ENCODE peak calls at places on chromosomes 7 and 10, in nine cellular contexts. F is fibroblast of mammary gland, D is adrenal gland, Y is GM06990, A is cardiac muscle cell, Z is AG04450, W is osteoblast, N is dorsolateral prefrontal cortex, G is prostate gland. S is an unnamed sample.

GRCh38 chr7:16636533-16637173 is 8.9 kb downstream of the ANKMY2 start:
- DNase-seq in G (no peak), F (peak), W (no peak), D (no peak), Y (no peak), Z (peak), A (no peak), N (no peak), S (no peak)

GRCh38 chr10:74683621-74684114 is 142.7 kb upstream of the KAT6B start:
- DNase-seq in Z (no peak), W (no peak), Y (peak), D (no peak), F (no peak), N (no peak), G (peak), A (peak), S (no peak)

GRCh38 chr7:106693659-106694353 is 32.8 kb upstream of the CCDC71L start:
- DNase-seq in G (no peak), Y (no peak), F (peak), Z (no peak), D (no peak), W (no peak), N (no peak), A (no peak), S (no peak)

GRCh38 chr7:155959894-155960293 is 147.6 kb upstream of the SHH start:
- DNase-seq in G (no peak), W (no peak), Z (no peak), N (no peak), F (no peak), D (no peak), A (no peak), Y (no peak), S (no peak)

GRCh38 chr10:127492607-127493250 is 56.4 kb upstream of the NPS start:
- DNase-seq in G (no peak), N (no peak), Z (no peak), A (peak), D (no peak), Y (no peak), W (no peak), F (no peak), S (no peak)

GRCh38 chr10:14838582-14839304 is 637 bp downstream of the HSPA14 start:
- DNase-seq in N (no peak), Y (peak), Z (no peak), A (peak), D (peak), F (no peak), G (peak), W (peak), S (peak)

GRCh38 chr10:79299397-79300370 is 47.6 kb upstream of the PPIF start:
- DNase-seq in F (peak), N (no peak), A (no peak), Z (peak), D (peak), Y (no peak), G (no peak), W (peak), S (no peak)

GRCh38 chr7:15016726-15017125 is 114.2 kb upstream of the DGKB start:
- DNase-seq in W (no peak), N (no peak), D (no peak), A (no peak), F (no peak), G (no peak), Z (no peak), Y (no peak), S (no peak)

GRCh38 chr10:6579193-6579903 is 728 bp downstream of the PRKCQ start:
- DNase-seq in N (no peak), Z (no peak), D (no peak), W (no peak), F (no peak), Y (no peak), A (no peak), G (no peak), S (no peak)

GRCh38 chr10:120285408-120285807 is 171.6 kb upstream of the PLPP4 start:
- DNase-seq in N (no peak), D (no peak), W (no peak), G (no peak), A (no peak), Y (no peak), F (no peak), Z (no peak), S (no peak)

GRCh38 chr10:124648738-124649137 is 95.4 kb downstream of the FAM53B start:
- DNase-seq in G (no peak), D (peak), N (peak), W (peak), F (peak), A (peak), Z (peak), Y (no peak), S (peak)

GRCh38 chr10:131888186-131888604 is 12.6 kb upstream of the PPP2R2D start:
- DNase-seq in W (no peak), D (no peak), Y (no peak), G (no peak), N (no peak), A (no peak), Z (no peak), F (peak), S (no peak)

GRCh38 chr10:71217266-71218045 is 5.1 kb downstream of the UNC5B start:
- DNase-seq in G (no peak), D (no peak), Y (no peak), N (no peak), Z (no peak), A (peak), F (peak), W (no peak), S (no peak)

GRCh38 chr10:15802375-15802949 is 57.8 kb downstream of the MINDY3 start:
- DNase-seq in W (no peak), Y (no peak), A (no peak), F (no peak), N (no peak), D (no peak), Z (no peak), G (no peak), S (no peak)

GRCh38 chr7:142948603-142949002 is 9.3 kb downstream of the LLCFC1 start:
- DNase-seq in D (no peak), A (no peak), F (no peak), N (no peak), W (no peak), Y (no peak), G (no peak), Z (no peak), S (no peak)

GRCh38 chr10:110260746-110261477 is 43.8 kb downstream of the SMNDC1 start:
- DNase-seq in N (no peak), D (no peak), G (no peak), Z (no peak), A (no peak), F (no peak), Y (no peak), W (no peak), S (no peak)

GRCh38 chr10:13699216-13699615 is 112.5 kb downstream of the PRPF18 start:
- DNase-seq in Y (no peak), W (no peak), A (no peak), G (no peak), N (no peak), Z (no peak), D (peak), F (no peak), S (no peak)

GRCh38 chr7:35753761-35754603 is 46.9 kb upstream of the SEPTIN7 start:
- DNase-seq in G (no peak), D (peak), Y (no peak), Z (no peak), N (no peak), A (no peak), W (no peak), F (peak), S (no peak)

GRCh38 chr7:20350518-20350951 is 19.8 kb downstream of the ITGB8 start:
- DNase-seq in N (peak), Y (no peak), Z (no peak), W (no peak), D (no peak), G (peak), F (no peak), A (peak), S (no peak)

GRCh38 chr10:35890970-35891330 is 248.9 kb upstream of the FZD8 start:
- DNase-seq in G (no peak), W (no peak), Y (no peak), Z (no peak), A (peak), D (no peak), F (no peak), N (no peak), S (no peak)

GRCh38 chr7:66356277-66356721 is 151.2 kb downstream of the TPST1 start:
- DNase-seq in G (no peak), N (no peak), A (no peak), Y (no peak), W (no peak), F (peak), D (no peak), Z (peak), S (no peak)

GRCh38 chr10:29946953-29947700 is 112.3 kb downstream of the JCAD start:
- DNase-seq in A (no peak), D (no peak), Y (no peak), G (peak), N (no peak), W (no peak), Z (peak), F (peak), S (no peak)

GRCh38 chr10:125116652-125117310 is 43.6 kb downstream of the CTBP2 start:
- DNase-seq in Y (no peak), W (no peak), A (no peak), G (no peak), D (no peak), F (no peak), N (no peak), Z (no peak), S (no peak)

GRCh38 chr10:1154531-1154930 is 98.3 kb downstream of the WDR37 start:
- DNase-seq in D (no peak), W (no peak), N (no peak), G (no peak), A (no peak), Y (no peak), Z (no peak), F (no peak), S (no peak)

GRCh38 chr7:134514663-134515062 is 12.7 kb upstream of the AKR1B10 start:
- DNase-seq in D (peak), N (no peak), Z (peak), W (peak), G (peak), F (peak), Y (no peak), A (peak), S (no peak)

GRCh38 chr10:94320285-94320914 is 42.3 kb downstream of the NOC3L start:
- DNase-seq in D (peak), A (peak), Y (no peak), G (peak), Z (no peak), W (no peak), F (peak), N (peak), S (peak)

GRCh38 chr10:96287392-96288105 is 16.2 kb upstream of the BLNK start:
- DNase-seq in Z (no peak), N (no peak), D (no peak), A (peak), F (peak), W (no peak), G (peak), Y (peak), S (no peak)

GRCh38 chr7:42227523-42227922 is 9.5 kb downstream of the GLI3 start:
- DNase-seq in Y (no peak), F (no peak), N (no peak), D (no peak), A (peak), Z (no peak), W (no peak), G (no peak), S (peak)

GRCh38 chr10:637221-637620 is 52.2 kb downstream of the DIP2C start:
- DNase-seq in Z (no peak), D (no peak), Y (no peak), N (no peak), G (no peak), F (no peak), W (no peak), A (no peak), S (no peak)

GRCh38 chr10:69742928-69743602 is 58.6 kb upstream of the COL13A1 start:
- DNase-seq in F (peak), G (no peak), Y (no peak), Z (no peak), N (no peak), D (peak), W (peak), A (peak), S (no peak)

GRCh38 chr10:13707156-13707881 is 120.6 kb downstream of the PRPF18 start:
- DNase-seq in N (no peak), A (peak), G (peak), F (peak), Y (peak), W (peak), D (peak), Z (peak), S (no peak)

GRCh38 chr10:124641282-124642075 is 102.7 kb downstream of the FAM53B start:
- DNase-seq in Y (no peak), A (no peak), F (peak), W (peak), D (peak), Z (no peak), G (no peak), N (no peak), S (peak)

GRCh38 chr7:30977896-30978564 is 14.3 kb downstream of the GHRHR start:
- DNase-seq in W (no peak), D (peak), A (peak), Y (no peak), F (peak), Z (no peak), G (peak), N (no peak), S (no peak)

DNA sequence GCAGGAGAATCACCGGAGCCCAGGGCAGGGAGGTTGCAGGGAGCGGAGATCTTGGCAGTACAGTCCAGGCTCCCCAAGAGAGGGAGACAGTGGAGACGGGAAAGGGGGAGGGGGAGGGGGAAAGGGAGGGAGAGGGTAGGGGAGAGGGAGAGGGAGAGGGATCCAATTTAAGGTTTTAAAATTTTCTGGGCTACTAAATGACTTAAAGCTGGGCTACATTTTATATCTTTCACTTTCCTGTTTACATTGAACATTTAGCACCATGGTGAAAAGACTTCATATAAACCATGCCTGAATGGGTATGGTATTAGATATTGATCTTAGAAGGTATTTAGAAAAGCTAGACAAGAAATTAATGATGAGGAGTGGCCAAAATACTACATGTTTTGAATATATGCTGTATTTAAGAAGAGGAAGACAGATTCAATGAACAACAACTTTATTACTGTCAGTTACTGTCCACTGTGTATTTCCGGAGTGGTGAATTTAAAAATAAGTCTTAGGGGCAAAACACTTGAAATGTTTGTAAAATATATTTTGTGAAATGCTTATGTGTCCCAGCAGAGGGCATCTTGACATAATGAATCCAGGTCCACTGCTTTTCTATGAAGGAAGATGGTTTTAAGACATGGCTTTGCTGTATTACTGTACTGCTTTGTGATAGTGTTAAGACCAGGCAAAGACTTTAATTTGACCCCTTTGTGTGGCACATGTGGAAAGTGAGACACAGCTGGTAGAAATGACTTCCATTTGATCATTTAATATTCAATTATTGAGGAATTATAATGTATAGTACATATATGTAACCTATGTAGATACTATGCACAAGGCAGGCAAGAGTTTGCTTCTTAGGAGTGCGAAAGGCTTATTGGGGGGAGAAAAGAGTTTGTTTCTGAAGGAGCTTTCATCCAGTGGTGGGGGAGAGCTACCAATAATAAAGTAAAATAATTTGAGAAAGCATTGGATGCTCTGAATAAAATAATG is 52.8 kb downstream of the NRF1 start:
- DNase-seq in A (peak), D (no peak), N (no peak), G (no peak), Y (no peak), Z (peak), F (peak), W (peak), S (no peak)
- TF ChIP-seq CTCF in A (peak), D (peak), N (peak), G (peak), Y (peak), Z (peak), F (peak), W (peak), S (peak)

GRCh38 chr7:76066716-76067503 is 19.0 kb downstream of the MDH2 start:
- DNase-seq in Z (no peak), W (peak), A (no peak), N (no peak), Y (no peak), D (no peak), G (no peak), F (no peak), S (no peak)

GRCh38 chr7:76071316-76072242 is 23.7 kb downstream of the MDH2 start:
- DNase-seq in Z (no peak), G (no peak), D (no peak), W (peak), A (peak), Y (no peak), N (no peak), F (peak), S (no peak)

GRCh38 chr7:76065016-76065612 is 17.2 kb downstream of the MDH2 start:
- DNase-seq in N (no peak), D (no peak), F (no peak), Y (no peak), W (peak), G (no peak), A (no peak), Z (no peak), S (no peak)

GRCh38 chr7:76072243-76073148 is 24.6 kb downstream of the MDH2 start:
- DNase-seq in D (no peak), Z (no peak), A (no peak), F (no peak), W (peak), Y (no peak), G (no peak), N (no peak), S (no peak)

GRCh38 chr7:76069238-76069638 is 21.3 kb downstream of the MDH2 start:
- DNase-seq in Z (peak), D (peak), G (peak), F (peak), A (peak), W (peak), N (peak), Y (no peak), S (no peak)
- TF ChIP-seq CTCF in Z (peak), D (peak), G (peak), F (peak), A (peak), W (peak), N (no peak), Y (no peak), S (no peak)

GRCh38 chr7:55571534-55572377 is 546 bp downstream of the VOPP1 start:
- DNase-seq in A (peak), G (peak), W (peak), Z (no peak), F (peak), N (no peak), Y (peak), D (peak), S (peak)
- TF ChIP-seq CTCF in A (no peak), G (no peak), W (no peak), Z (no peak), F (no peak), N (no peak), Y (no peak), D (no peak), S (no peak)

DNA sequence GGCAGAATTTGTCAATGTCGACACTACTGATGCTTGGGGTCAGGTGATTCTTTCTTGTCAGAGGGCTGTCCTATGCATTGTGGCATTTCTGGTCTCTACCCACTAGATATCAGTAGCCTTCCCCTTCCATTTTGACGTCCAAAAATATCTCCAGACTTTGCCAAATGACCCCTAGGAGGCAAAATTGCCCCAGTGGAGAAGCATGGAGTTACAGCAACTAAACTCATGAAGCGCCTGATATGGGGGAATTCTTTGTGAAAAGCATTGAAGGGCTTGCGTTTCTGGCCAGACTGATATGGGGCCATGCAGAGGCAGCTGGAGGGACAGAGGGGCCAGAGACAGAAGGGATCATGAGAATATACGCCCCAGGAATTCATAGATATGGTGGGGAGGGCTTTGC is 43.6 kb downstream of the ADRB1 start:
- DNase-seq in Y (no peak), N (no peak), Z (no peak), D (no peak), A (no peak), G (no peak), W (no peak), F (no peak), S (no peak)
- TF ChIP-seq CTCF in Y (peak), N (no peak), Z (no peak), D (no peak), A (no peak), G (no peak), W (peak), F (no peak), S (no peak)

DNA sequence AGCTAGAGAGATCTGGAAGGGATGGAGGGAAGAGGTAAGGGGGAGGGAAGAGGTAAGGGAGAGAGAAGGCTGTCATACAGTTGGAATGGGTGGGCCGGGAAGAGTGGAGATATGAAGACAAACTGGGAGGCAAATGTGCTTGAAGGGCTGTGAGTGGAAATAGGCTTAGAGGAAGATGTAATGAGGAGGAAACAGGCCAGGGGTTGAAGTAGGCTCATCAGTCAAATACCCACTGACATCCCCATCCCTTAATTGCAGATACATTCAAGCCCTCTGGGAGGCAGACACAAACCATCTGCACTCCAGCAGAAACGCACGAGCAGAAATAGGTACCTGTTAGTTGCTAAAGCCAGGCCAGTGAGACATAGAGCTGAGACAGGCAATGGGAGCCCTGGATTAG is 2.1 kb downstream of the SYNPO2L start:
- DNase-seq in A (peak), G (peak), F (peak), Z (no peak), Y (no peak), N (no peak), D (peak), W (peak), S (no peak)
- TF ChIP-seq CTCF in A (no peak), G (peak), F (peak), Z (peak), Y (peak), N (no peak), D (peak), W (peak), S (no peak)